ENCODE peak calls at places on chromosomes 7 and 10, in eight cellular contexts. G is activated CD8-positive, alpha-beta memory T cell treated with anti-CD3 and anti-CD28 coated beads, Interleukin-2, amount 10 ng/mL, durations not matched to agents 7 days and 5 days; X is omental fat pad; T is Right ventricle myocardium superior; E is left cardiac atrium; C is stimulated activated memory B cell treated with anti-CD40 and anti-IgM and Interleukin-4, amounts not matched to agents 10 μg/mL and 1 μg/mL and 100 μg/mL, for 72 hours; M is stimulated activated naive CD8-positive, alpha-beta T cell treated with anti-CD3 and anti-CD28 coated beads, Interleukin-15, amount 100 ng/mL, for 72 hours; H is heart right ventricle. A is an unnamed sample.

GRCh38 chr10:96395931-96396877 is 37.4 kb upstream of the OPALIN start:
- ATAC-seq in G (peak), X (no peak), T (peak), E (peak), C (peak), M (peak), H (peak), A (peak)

GRCh38 chr10:113153493-113154127 is 203.6 kb downstream of the TCF7L2 start:
- ATAC-seq in G (no peak), X (peak), T (peak), E (no peak), C (no peak), M (no peak), H (peak), A (peak)

GRCh38 chr10:133242611-133243356 is 5.1 kb downstream of the VENTX start:
- ATAC-seq in G (no peak), X (no peak), T (no peak), E (no peak), C (no peak), M (no peak), H (no peak), A (no peak)

GRCh38 chr10:66928000-66928770 is 2.3 kb downstream of the LRRTM3 start:
- ATAC-seq in G (no peak), X (no peak), T (peak), E (no peak), C (no peak), M (no peak), H (peak), A (no peak)

GRCh38 chr10:30422296-30422695 is 11.7 kb upstream of the MAP3K8 start:
- ATAC-seq in G (no peak), X (no peak), T (no peak), E (no peak), C (peak), M (peak), H (no peak), A (no peak)

GRCh38 chr10:104103956-104104355 is 18.0 kb upstream of the SFR1 start:
- ATAC-seq in G (no peak), X (no peak), T (no peak), E (no peak), C (no peak), M (no peak), H (no peak), A (no peak)

GRCh38 chr7:151062399-151063211 is 3.2 kb downstream of the SLC4A2 start:
- ATAC-seq in G (no peak), X (peak), T (no peak), E (peak), C (no peak), M (no peak), H (peak), A (peak)

GRCh38 chr7:87190806-87191205 is 28.7 kb downstream of the TMEM243 start:
- ATAC-seq in G (no peak), X (no peak), T (no peak), E (no peak), C (no peak), M (no peak), H (no peak), A (no peak)

GRCh38 chr7:134813668-134814067 is 34.2 kb downstream of the CALD1 start:
- ATAC-seq in G (no peak), X (no peak), T (no peak), E (no peak), C (no peak), M (no peak), H (peak), A (no peak)

GRCh38 chr7:79868010-79868409 is 266.6 kb upstream of the GNAI1 start:
- ATAC-seq in G (no peak), X (no peak), T (no peak), E (no peak), C (no peak), M (no peak), H (no peak), A (no peak)

GRCh38 chr10:113982745-113983144 is 60.9 kb upstream of the ADRB1 start:
- ATAC-seq in G (no peak), X (no peak), T (peak), E (peak), C (peak), M (no peak), H (peak), A (no peak)

GRCh38 chr10:389836-390448 is 254.7 kb downstream of the ZMYND11 start:
- ATAC-seq in G (no peak), X (no peak), T (no peak), E (no peak), C (no peak), M (no peak), H (no peak), A (no peak)

GRCh38 chr7:100111914-100112313 is 7.2 kb downstream of the TAF6 start:
- ATAC-seq in G (no peak), X (no peak), T (no peak), E (no peak), C (no peak), M (no peak), H (no peak), A (no peak)

GRCh38 chr7:121077165-121077630 is 88.7 kb downstream of the CPED1 start:
- ATAC-seq in G (no peak), X (no peak), T (no peak), E (no peak), C (no peak), M (no peak), H (no peak), A (no peak)

GRCh38 chr7:139249179-139249822 is 18.3 kb downstream of the UBN2 start:
- ATAC-seq in G (peak), X (no peak), T (no peak), E (no peak), C (no peak), M (no peak), H (no peak), A (no peak)

GRCh38 chr10:35916791-35917190 is 274.7 kb upstream of the FZD8 start:
- ATAC-seq in G (no peak), X (no peak), T (peak), E (no peak), C (no peak), M (no peak), H (peak), A (no peak)

GRCh38 chr7:38940774-38941173 is 31.8 kb upstream of the VPS41 start:
- ATAC-seq in G (no peak), X (no peak), T (no peak), E (no peak), C (no peak), M (no peak), H (no peak), A (no peak)

GRCh38 chr10:47143473-47143872 is 156.5 kb upstream of the GDF10 start:
- ATAC-seq in G (no peak), X (no peak), T (no peak), E (no peak), C (no peak), M (no peak), H (no peak), A (no peak)

GRCh38 chr7:142499641-142500040 is 241.8 kb upstream of the PRSS58 start:
- ATAC-seq in G (peak), X (no peak), T (no peak), E (no peak), C (no peak), M (peak), H (peak), A (no peak)

GRCh38 chr7:25805027-25805687 is 346.8 kb upstream of the NFE2L3 start:
- ATAC-seq in G (no peak), X (peak), T (no peak), E (no peak), C (no peak), M (no peak), H (no peak), A (peak)

GRCh38 chr7:104530243-104530642 is 201.8 kb downstream of the LHFPL3 start:
- ATAC-seq in G (no peak), X (no peak), T (no peak), E (no peak), C (no peak), M (no peak), H (no peak), A (no peak)

GRCh38 chr10:86661161-86662025 is 6.9 kb upstream of the LDB3 start:
- ATAC-seq in G (no peak), X (no peak), T (peak), E (peak), C (no peak), M (no peak), H (peak), A (peak)

GRCh38 chr10:120841522-120842189 is 9.5 kb upstream of the WDR11 start:
- ATAC-seq in G (no peak), X (no peak), T (no peak), E (no peak), C (no peak), M (no peak), H (no peak), A (no peak)

GRCh38 chr10:34520084-34520483 is 295.0 kb downstream of the PARD3 start:
- ATAC-seq in G (no peak), X (no peak), T (no peak), E (no peak), C (no peak), M (no peak), H (no peak), A (no peak)

GRCh38 chr10:116994113-116994890 is 10.7 kb downstream of the SHTN1 start:
- ATAC-seq in G (no peak), X (no peak), T (no peak), E (no peak), C (no peak), M (no peak), H (no peak), A (no peak)

GRCh38 chr7:28169166-28169713 is 11.4 kb downstream of the JAZF1 start:
- ATAC-seq in G (no peak), X (peak), T (no peak), E (no peak), C (no peak), M (no peak), H (no peak), A (no peak)

GRCh38 chr10:125038637-125039036 is 96.7 kb downstream of the ZRANB1 start:
- ATAC-seq in G (no peak), X (no peak), T (peak), E (peak), C (no peak), M (no peak), H (peak), A (peak)

GRCh38 chr7:44962483-44963251 is 16.1 kb downstream of the MYO1G start:
- ATAC-seq in G (no peak), X (peak), T (peak), E (peak), C (peak), M (peak), H (peak), A (peak)

GRCh38 chr10:49528977-49529506 is 9.9 kb downstream of the ERCC6 start:
- ATAC-seq in G (no peak), X (no peak), T (no peak), E (no peak), C (peak), M (no peak), H (no peak), A (no peak)

A was measured in gastroesophageal sphincter.